ENCODE peak calls at places on chromosomes 7 and 10, in nine cellular contexts. One of them, this sample, is unnamed.
A peak's percentile ranks its signal among the peaks of the same experiment; 100 is the strongest.

GRCh38 chr7:130831817-130832481 is 97.9 kb upstream of the KLF14 start:
- DNase-seq in heart left ventricle: no peak
- DNase-seq in chondrocyte: no peak
- DNase-seq in psoas muscle: no peak
- DNase-seq in brain microvascular endothelial cell: no peak
- DNase-seq in central memory CD4-positive, alpha-beta T cell: peak; percentile 6
- DNase-seq in head of caudate nucleus: no peak
- DNase-seq in GF-D8: no peak
- DNase-seq in stimulated activated effector memory CD8-positive, alpha-beta T cell treated with anti-CD3 and anti-CD28 coated beads, Interleukin-12 subunit alpha, Interleukin-12 subunit beta, amount 100 ng/mL, for 72 hours: no peak
- DNase-seq in this sample: no peak

GRCh38 chr7:30800785-30801252 is 29.6 kb downstream of the MINDY4 start:
- DNase-seq in heart left ventricle: peak; percentile 74
- DNase-seq in chondrocyte: no peak
- DNase-seq in psoas muscle: peak; percentile 25
- DNase-seq in brain microvascular endothelial cell: peak; percentile 78
- DNase-seq in central memory CD4-positive, alpha-beta T cell: no peak
- DNase-seq in head of caudate nucleus: peak; percentile 63
- DNase-seq in GF-D8: no peak
- DNase-seq in stimulated activated effector memory CD8-positive, alpha-beta T cell treated with anti-CD3 and anti-CD28 coated beads, Interleukin-12 subunit alpha, Interleukin-12 subunit beta, amount 100 ng/mL, for 72 hours: no peak
- DNase-seq in this sample: no peak

GRCh38 chr7:66747385-66748126 is 7.0 kb downstream of the RABGEF1 start:
- DNase-seq in heart left ventricle: no peak
- DNase-seq in chondrocyte: no peak
- DNase-seq in psoas muscle: no peak
- DNase-seq in brain microvascular endothelial cell: no peak
- DNase-seq in central memory CD4-positive, alpha-beta T cell: no peak
- DNase-seq in head of caudate nucleus: no peak
- DNase-seq in GF-D8: no peak
- DNase-seq in stimulated activated effector memory CD8-positive, alpha-beta T cell treated with anti-CD3 and anti-CD28 coated beads, Interleukin-12 subunit alpha, Interleukin-12 subunit beta, amount 100 ng/mL, for 72 hours: no peak
- DNase-seq in this sample: no peak

GRCh38 chr10:112763916-112764520 is 186.0 kb upstream of the TCF7L2 start:
- DNase-seq in heart left ventricle: no peak
- DNase-seq in chondrocyte: no peak
- DNase-seq in psoas muscle: no peak
- DNase-seq in brain microvascular endothelial cell: peak; percentile 89
- DNase-seq in central memory CD4-positive, alpha-beta T cell: no peak
- DNase-seq in head of caudate nucleus: no peak
- DNase-seq in GF-D8: no peak
- DNase-seq in stimulated activated effector memory CD8-positive, alpha-beta T cell treated with anti-CD3 and anti-CD28 coated beads, Interleukin-12 subunit alpha, Interleukin-12 subunit beta, amount 100 ng/mL, for 72 hours: no peak
- DNase-seq in this sample: no peak

GRCh38 chr7:131238260-131238940 is 89.3 kb upstream of the MKLN1 start:
- DNase-seq in heart left ventricle: no peak
- DNase-seq in chondrocyte: no peak
- DNase-seq in psoas muscle: no peak
- DNase-seq in brain microvascular endothelial cell: peak; percentile 77
- DNase-seq in central memory CD4-positive, alpha-beta T cell: no peak
- DNase-seq in head of caudate nucleus: no peak
- DNase-seq in GF-D8: no peak
- DNase-seq in stimulated activated effector memory CD8-positive, alpha-beta T cell treated with anti-CD3 and anti-CD28 coated beads, Interleukin-12 subunit alpha, Interleukin-12 subunit beta, amount 100 ng/mL, for 72 hours: no peak
- DNase-seq in this sample: no peak

GRCh38 chr10:110540038-110540437 is 27.5 kb upstream of the SMC3 start:
- DNase-seq in heart left ventricle: no peak
- DNase-seq in chondrocyte: no peak
- DNase-seq in psoas muscle: no peak
- DNase-seq in brain microvascular endothelial cell: no peak
- DNase-seq in central memory CD4-positive, alpha-beta T cell: no peak
- DNase-seq in head of caudate nucleus: no peak
- DNase-seq in GF-D8: no peak
- DNase-seq in stimulated activated effector memory CD8-positive, alpha-beta T cell treated with anti-CD3 and anti-CD28 coated beads, Interleukin-12 subunit alpha, Interleukin-12 subunit beta, amount 100 ng/mL, for 72 hours: no peak
- DNase-seq in this sample: no peak

GRCh38 chr7:117072620-117073118 is 119.4 kb downstream of the ST7 start:
- DNase-seq in heart left ventricle: peak; percentile 62
- DNase-seq in chondrocyte: no peak
- DNase-seq in psoas muscle: peak; percentile 51
- DNase-seq in brain microvascular endothelial cell: peak; percentile 74
- DNase-seq in central memory CD4-positive, alpha-beta T cell: no peak
- DNase-seq in head of caudate nucleus: peak; percentile 41
- DNase-seq in GF-D8: peak; percentile 52
- DNase-seq in stimulated activated effector memory CD8-positive, alpha-beta T cell treated with anti-CD3 and anti-CD28 coated beads, Interleukin-12 subunit alpha, Interleukin-12 subunit beta, amount 100 ng/mL, for 72 hours: no peak
- DNase-seq in this sample: no peak

GRCh38 chr10:71486465-71487114 is 89.9 kb downstream of the CDH23 start:
- DNase-seq in heart left ventricle: peak; percentile 28
- DNase-seq in chondrocyte: no peak
- DNase-seq in psoas muscle: no peak
- DNase-seq in brain microvascular endothelial cell: peak; percentile 58
- DNase-seq in central memory CD4-positive, alpha-beta T cell: no peak
- DNase-seq in head of caudate nucleus: peak; percentile 82
- DNase-seq in GF-D8: no peak
- DNase-seq in stimulated activated effector memory CD8-positive, alpha-beta T cell treated with anti-CD3 and anti-CD28 coated beads, Interleukin-12 subunit alpha, Interleukin-12 subunit beta, amount 100 ng/mL, for 72 hours: peak; percentile 57
- DNase-seq in this sample: peak; percentile 81

GRCh38 chr7:140003913-140004382 is 58.8 kb downstream of the PARP12 start:
- DNase-seq in heart left ventricle: no peak
- DNase-seq in chondrocyte: peak; percentile 17
- DNase-seq in psoas muscle: no peak
- DNase-seq in brain microvascular endothelial cell: peak; percentile 61
- DNase-seq in central memory CD4-positive, alpha-beta T cell: peak; percentile 13
- DNase-seq in head of caudate nucleus: no peak
- DNase-seq in GF-D8: no peak
- DNase-seq in stimulated activated effector memory CD8-positive, alpha-beta T cell treated with anti-CD3 and anti-CD28 coated beads, Interleukin-12 subunit alpha, Interleukin-12 subunit beta, amount 100 ng/mL, for 72 hours: peak; percentile 59
- DNase-seq in this sample: peak; percentile 43

GRCh38 chr10:22823109-22823508 is 104.7 kb upstream of the ARMC3 start:
- DNase-seq in heart left ventricle: no peak
- DNase-seq in chondrocyte: no peak
- DNase-seq in psoas muscle: no peak
- DNase-seq in brain microvascular endothelial cell: peak; percentile 82
- DNase-seq in central memory CD4-positive, alpha-beta T cell: no peak
- DNase-seq in head of caudate nucleus: no peak
- DNase-seq in GF-D8: no peak
- DNase-seq in stimulated activated effector memory CD8-positive, alpha-beta T cell treated with anti-CD3 and anti-CD28 coated beads, Interleukin-12 subunit alpha, Interleukin-12 subunit beta, amount 100 ng/mL, for 72 hours: no peak
- DNase-seq in this sample: no peak

This sample was measured in posterior vena cava.